ENCODE peak calls at places on chromosome 3, in ten cellular contexts. S is sigmoid colon, I is A549, Z is transverse colon, T is SK-N-SH, U is stomach, D is esophagus muscularis mucosa, V is suprapubic skin, O is tibial nerve, R is H1. H is an unnamed sample. For H3K4me1, the result is how much of the 10 kb centered on the place peaks cover.

GRCh38 chr3:196997311-196997710 is 28.7 kb upstream of the PIGZ start:
- DNase-seq in T (no peak), I (no peak), S (peak), R (no peak), Z (no peak), U (no peak), V (peak), O (no peak), D (no peak), H (peak)

GRCh38 chr3:192354687-192355086 is 372.7 kb downstream of the FGF12 start:
- DNase-seq in I (no peak), T (no peak), D (no peak), R (no peak), Z (no peak), V (no peak), U (no peak), O (no peak), S (no peak), H (no peak)

GRCh38 chr3:7565574-7565973 is 704.7 kb downstream of the GRM7 start:
- DNase-seq in V (no peak), D (no peak), S (no peak), Z (no peak), U (no peak), T (no peak), R (no peak), I (no peak), O (no peak), H (no peak)

GRCh38 chr3:112389961-112390360 is 57.0 kb downstream of the CD200 start:
- DNase-seq in Z (no peak), V (no peak), S (no peak), R (no peak), D (no peak), I (no peak), O (no peak), T (no peak), U (no peak), H (no peak)

GRCh38 chr3:32963871-32964270 is 12.4 kb downstream of the CCR4 start:
- DNase-seq in S (no peak), U (no peak), V (no peak), I (no peak), O (no peak), T (no peak), D (peak), R (no peak), Z (no peak), H (no peak)

GRCh38 chr3:39631136-39631535 is 163.7 kb downstream of the MOBP start:
- DNase-seq in D (no peak), I (no peak), V (no peak), T (no peak), S (no peak), Z (no peak), U (no peak), R (no peak), O (no peak), H (no peak)

GRCh38 chr3:190265126-190265525 is 57.1 kb downstream of the CLDN1 start:
- DNase-seq in R (no peak), S (no peak), D (no peak), O (no peak), Z (no peak), T (no peak), U (no peak), I (no peak), V (no peak), H (no peak)

GRCh38 chr3:72288955-72289707 is 504.2 kb upstream of the PROK2 start:
- DNase-seq in D (no peak), Z (no peak), R (no peak), O (no peak), V (no peak), S (peak), I (no peak), T (peak), U (peak), H (peak)

GRCh38 chr3:65305836-65306235 is 618.0 kb upstream of the ADAMTS9 start:
- DNase-seq in Z (no peak), O (no peak), V (no peak), R (no peak), U (no peak), D (no peak), I (no peak), S (no peak), T (no peak), H (no peak)

GRCh38 chr3:183013074-183013473 is 32.7 kb upstream of the DCUN1D1 start:
- DNase-seq in V (no peak), U (no peak), R (no peak), I (no peak), D (no peak), Z (no peak), S (no peak), O (no peak), T (no peak), H (no peak)

GRCh38 chr3:23810342-23811116 is 4.8 kb downstream of the UBE2E1 start:
- DNase-seq in V (peak), O (peak), D (no peak), Z (peak), U (peak), T (peak), I (peak), R (peak), S (peak), H (peak)

GRCh38 chr3:81154611-81155143 is 606.8 kb downstream of the GBE1 start:
- DNase-seq in R (no peak), D (no peak), I (no peak), T (no peak), Z (no peak), U (no peak), V (no peak), S (no peak), O (no peak), H (no peak)

GRCh38 chr3:157531771-157532170 is 28.6 kb upstream of the VEPH1 start:
- DNase-seq in S (no peak), T (no peak), I (no peak), R (no peak), D (no peak), O (no peak), V (no peak), U (no peak), Z (no peak), H (no peak)

GRCh38 chr3:30659270-30660127 is 53.1 kb downstream of the TGFBR2 start:
- DNase-seq in U (no peak), D (no peak), O (no peak), V (no peak), I (peak), Z (no peak), T (no peak), S (no peak), R (no peak), H (no peak)

GRCh38 chr3:15682766-15683165 is 81.2 kb downstream of the BTD start:
- DNase-seq in S (no peak), O (no peak), U (no peak), T (no peak), D (no peak), V (no peak), I (no peak), Z (no peak), R (no peak), H (no peak)

GRCh38 chr3:135503429-135504083 is 462.0 kb upstream of the PPP2R3A start:
- DNase-seq in R (peak), U (peak), Z (peak), T (peak), V (no peak), D (no peak), I (peak), O (peak), S (peak), H (no peak)

GRCh38 chr3:119579366-119580147 is at the start of gene ADPRH:
- DNase-seq in T (peak), I (peak), V (peak), Z (peak), S (peak), O (peak), U (peak), D (peak), R (no peak), H (peak)

GRCh38 chr3:197367081-197367780 is 68.8 kb upstream of the DLG1 start:
- DNase-seq in I (peak), T (peak), V (no peak), O (no peak), U (peak), R (no peak), D (no peak), Z (no peak), S (peak), H (no peak)

GRCh38 chr3:168467085-168467714 is 371.5 kb upstream of the GOLIM4 start:
- DNase-seq in U (no peak), T (peak), V (no peak), D (no peak), R (no peak), I (peak), S (no peak), Z (no peak), O (peak), H (no peak)

GRCh38 chr3:57586778-57587177 is 10.4 kb downstream of the ARF4 start:
- DNase-seq in Z (no peak), V (no peak), U (no peak), I (no peak), D (no peak), S (no peak), R (no peak), O (no peak), T (no peak), H (no peak)

GRCh38 chr3:30342319-30343060 is 263.9 kb upstream of the TGFBR2 start:
- DNase-seq in I (peak), V (no peak), S (peak), U (no peak), Z (no peak), T (no peak), R (no peak), D (no peak), O (peak), H (no peak)

GRCh38 chr3:120796944-120797343 is 54.4 kb downstream of the GTF2E1 start:
- DNase-seq in O (no peak), V (no peak), S (no peak), T (no peak), D (no peak), R (no peak), Z (no peak), U (no peak), I (no peak), H (no peak)

GRCh38 chr3:144358191-144358590 is 386.6 kb downstream of the DIPK2A start:
- DNase-seq in O (no peak), V (no peak), S (no peak), Z (no peak), D (no peak), T (no peak), R (no peak), U (no peak), I (no peak), H (no peak)

GRCh38 chr3:23170306-23170705 is 32.8 kb upstream of the UBE2E2 start:
- DNase-seq in S (no peak), D (no peak), R (no peak), T (no peak), O (no peak), I (peak), Z (no peak), V (no peak), U (no peak), H (no peak)

GRCh38 chr3:2923390-2923789 is 186.8 kb downstream of the IL5RA start:
- DNase-seq in Z (no peak), R (no peak), D (no peak), T (no peak), U (no peak), S (no peak), I (no peak), V (no peak), O (no peak), H (no peak)

GRCh38 chr3:49841126-49841525 is 15.2 kb downstream of the TRAIP start:
- DNase-seq in S (no peak), U (no peak), T (no peak), R (peak), Z (no peak), V (no peak), I (peak), D (no peak), O (no peak), H (no peak)

GRCh38 chr3:72043212-72044133 is 258.5 kb upstream of the PROK2 start:
- DNase-seq in U (no peak), Z (no peak), D (no peak), I (no peak), O (no peak), T (no peak), R (no peak), V (no peak), S (no peak), H (no peak)

GRCh38 chr3:13548696-13549512 is at the start of gene FBLN2:
- DNase-seq in D (no peak), I (no peak), V (no peak), U (peak), S (peak), R (no peak), T (peak), O (no peak), Z (peak), H (no peak)

GRCh38 chr3:116444819-116445290 is 432 bp downstream of the LSAMP start:
- DNase-seq in V (no peak), D (no peak), R (no peak), Z (no peak), O (no peak), U (no peak), T (peak), I (no peak), S (peak), H (peak)

GRCh38 chr3:71195492-71195891 is 388.0 kb downstream of the FOXP1 start:
- DNase-seq in I (no peak), O (no peak), T (no peak), R (no peak), D (no peak), V (no peak), U (no peak), Z (no peak), S (no peak), H (no peak)

GRCh38 chr3:37967252-37967881 is 23.2 kb upstream of the VILL start:
- DNase-seq in O (peak), U (peak), I (peak), R (peak), S (peak), D (no peak), T (peak), Z (peak), V (no peak), H (peak)

GRCh38 chr3:71160800-71161546 is 422.6 kb downstream of the FOXP1 start:
- DNase-seq in S (no peak), D (no peak), V (no peak), I (no peak), O (no peak), U (no peak), T (no peak), Z (no peak), R (no peak), H (no peak)

GRCh38 chr3:88188436-88188835 is 38.7 kb downstream of the C3orf38 start:
- DNase-seq in O (no peak), I (peak), Z (no peak), S (no peak), T (peak), D (no peak), V (no peak), R (no peak), U (no peak), H (no peak)

GRCh38 chr3:47571391-47572165 is 7.1 kb downstream of the CSPG5 start:
- DNase-seq in Z (no peak), T (no peak), O (no peak), D (no peak), U (no peak), I (no peak), S (no peak), V (no peak), R (no peak), H (no peak)
- H3K4me1 ChIP-seq in Z (under half), T (under half), O (under half), D (under half), U (under half), I (under half), S (under half), V (under half), R (under half), H (under half)

GRCh38 chr3:186988806-186989205 is 58.5 kb downstream of the ST6GAL1 start:
- DNase-seq in T (no peak), D (no peak), O (no peak), S (no peak), I (no peak), Z (no peak), R (no peak), V (no peak), U (no peak), H (no peak)

GRCh38 chr3:186991470-186991869 is 61.1 kb downstream of the ST6GAL1 start:
- DNase-seq in T (no peak), S (no peak), R (no peak), Z (no peak), U (no peak), D (no peak), O (no peak), I (no peak), V (no peak), H (no peak)

GRCh38 chr3:186990878-186991308 is 60.6 kb downstream of the ST6GAL1 start:
- DNase-seq in U (no peak), Z (no peak), S (no peak), O (no peak), D (no peak), R (no peak), T (no peak), V (no peak), I (no peak), H (no peak)

GRCh38 chr3:186989429-186989828 is 59.1 kb downstream of the ST6GAL1 start:
- DNase-seq in V (no peak), O (no peak), R (no peak), I (no peak), D (no peak), S (no peak), Z (no peak), T (no peak), U (peak), H (no peak)

DNA sequence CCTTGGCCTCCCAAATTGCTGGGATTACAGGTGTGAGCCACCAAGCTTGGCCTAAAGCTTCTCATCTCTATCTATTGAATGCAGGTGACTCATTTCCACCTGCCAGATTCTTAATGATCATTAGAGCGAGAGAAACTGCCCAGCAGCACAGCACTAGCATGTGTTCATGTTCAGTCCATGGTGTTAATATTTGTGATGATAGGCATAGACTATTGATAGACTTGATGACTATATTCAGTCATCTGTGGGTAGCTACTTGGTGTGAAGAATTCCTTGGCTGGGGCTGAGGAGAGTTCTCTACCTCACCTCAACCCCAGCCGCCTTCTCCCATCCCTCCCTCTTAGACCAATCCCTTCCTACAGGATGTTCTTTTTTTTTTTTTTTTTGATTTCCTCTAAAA is 60.0 kb downstream of the ST6GAL1 start:
- DNase-seq in U (no peak), I (no peak), V (no peak), Z (no peak), D (no peak), T (no peak), R (no peak), S (no peak), O (no peak), H (no peak)
- TF ChIP-seq EP300 in U (no peak), I (no peak), V (no peak), Z (no peak), D (no peak), T (no peak), R (no peak), S (no peak), O (no peak), H (no peak)

DNA sequence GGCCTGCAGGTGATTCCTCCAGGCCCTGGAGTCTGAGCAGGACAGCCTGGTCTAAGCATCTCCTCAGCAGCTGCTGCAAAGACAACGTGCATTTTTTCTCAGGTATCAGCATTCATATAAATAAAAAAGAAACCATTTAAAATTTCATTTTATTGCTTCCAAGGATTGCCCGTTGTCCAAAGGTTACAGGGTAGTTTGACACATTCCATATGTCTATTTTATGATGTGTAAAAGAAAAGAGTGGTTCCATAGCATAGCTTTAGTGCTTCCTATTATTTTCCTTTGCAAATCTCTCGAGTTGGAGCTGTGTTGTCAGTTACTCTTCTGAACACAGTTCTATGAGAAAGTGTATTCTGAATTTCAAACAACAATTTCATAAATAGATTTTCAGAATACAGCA is 7.2 kb upstream of the DGKG start:
- DNase-seq in V (no peak), U (no peak), R (no peak), I (no peak), T (no peak), Z (no peak), D (no peak), S (no peak), O (no peak), H (no peak)
- H3K4me3 ChIP-seq in V (no peak), U (no peak), R (no peak), I (no peak), T (no peak), Z (no peak), D (no peak), S (no peak), O (no peak), H (no peak)

GRCh38 chr3:114496874-114497273 is 203.0 kb downstream of the TIGIT start:
- DNase-seq in O (no peak), I (peak), U (no peak), S (no peak), R (no peak), Z (no peak), T (no peak), D (no peak), V (no peak), H (no peak)
- H3K4me1 ChIP-seq in O (under half), I (half or more), U (under half), S (under half), R (under half), Z (under half), T (under half), D (under half), V (under half), H (under half)

DNA sequence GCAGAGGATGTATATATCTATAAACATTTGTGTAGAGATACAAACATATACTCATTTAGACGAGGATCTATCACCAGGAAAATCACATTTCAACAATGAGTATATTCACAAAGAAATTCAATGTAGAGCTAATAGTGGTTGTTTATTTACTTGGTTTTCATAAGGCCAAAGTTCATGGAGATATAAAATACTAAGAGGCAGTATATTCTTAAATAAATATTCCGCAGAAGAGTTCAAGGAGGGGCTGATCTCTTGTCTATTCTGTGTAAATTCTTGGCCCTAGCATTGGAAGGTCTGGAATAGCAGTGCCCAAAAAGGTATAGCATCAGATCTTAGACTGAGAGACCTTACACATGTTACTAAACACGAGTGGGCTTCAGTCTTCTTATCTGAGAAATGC is 122.1 kb downstream of the EDEM1 start:
- DNase-seq in Z (no peak), I (no peak), U (no peak), S (no peak), R (no peak), D (no peak), T (no peak), O (no peak), V (no peak), H (no peak)
- TF ChIP-seq EP300 in Z (no peak), I (no peak), U (no peak), S (no peak), R (no peak), D (no peak), T (no peak), O (no peak), V (no peak), H (no peak)

H was measured in ovary.